ENCODE peak calls at places on chromosomes 6 and 20, in seven cellular contexts. R is naive B cell; O is fibroblast of lung; Q is activated CD4-positive, alpha-beta T cell treated with anti-CD3 and anti-CD28 coated beads, Interleukin-2, amount 50 U/mL, for 1 hour; W is adrenal gland; L is AG20443; X is stimulated activated CD4-positive, alpha-beta T cell treated with anti-CD3 and anti-CD28 coated beads, Interleukin-15, amount 100 ng/mL, for 24 hours. S is an unnamed sample.

GRCh38 chr20:24630486-24631172 is 161.2 kb downstream of the SYNDIG1 start:
- DNase-seq in R (no peak), O (no peak), Q (no peak), W (no peak), L (no peak), X (no peak), S (no peak)

GRCh38 chr6:135850882-135851281 is 619 bp upstream of the PDE7B start:
- DNase-seq in R (no peak), O (no peak), Q (no peak), W (no peak), L (peak), X (no peak), S (no peak)

GRCh38 chr6:106324726-106325335 is 729 bp downstream of the ATG5 start:
- DNase-seq in R (no peak), O (peak), Q (no peak), W (no peak), L (peak), X (no peak), S (no peak)

GRCh38 chr6:39357998-39358686 is 35.6 kb upstream of the KCNK16 start:
- DNase-seq in R (no peak), O (peak), Q (no peak), W (peak), L (no peak), X (no peak), S (no peak)

GRCh38 chr6:139308936-139309603 is 17.3 kb upstream of the TXLNB start:
- DNase-seq in R (no peak), O (peak), Q (no peak), W (peak), L (peak), X (no peak), S (no peak)

GRCh38 chr6:7590918-7591302 is 912 bp downstream of the SNRNP48 start:
- DNase-seq in R (no peak), O (peak), Q (no peak), W (peak), L (peak), X (no peak), S (peak)

GRCh38 chr6:139711714-139712585 is 337.5 kb upstream of the CITED2 start:
- DNase-seq in R (no peak), O (peak), Q (no peak), W (no peak), L (no peak), X (no peak), S (no peak)

GRCh38 chr6:24460966-24461365 is 28.4 kb downstream of the GPLD1 start:
- DNase-seq in R (no peak), O (no peak), Q (no peak), W (no peak), L (no peak), X (no peak), S (no peak)

GRCh38 chr20:32964575-32964974 is 39.7 kb downstream of the SUN5 start:
- DNase-seq in R (no peak), O (no peak), Q (no peak), W (no peak), L (no peak), X (no peak), S (no peak)

GRCh38 chr6:161272600-161273355 is 1.1 kb downstream of the AGPAT4 start:
- DNase-seq in R (no peak), O (peak), Q (no peak), W (no peak), L (no peak), X (peak), S (no peak)

GRCh38 chr6:109816452-109817374 is 125.6 kb downstream of the FIG4 start:
- DNase-seq in R (no peak), O (no peak), Q (no peak), W (no peak), L (no peak), X (no peak), S (no peak)

GRCh38 chr20:25632940-25633790 is 9.4 kb upstream of the NANP start:
- DNase-seq in R (no peak), O (no peak), Q (no peak), W (no peak), L (no peak), X (no peak), S (no peak)

GRCh38 chr6:14252271-14252850 is 134.8 kb downstream of the CD83 start:
- DNase-seq in R (no peak), O (no peak), Q (no peak), W (no peak), L (no peak), X (no peak), S (no peak)

GRCh38 chr20:32509639-32510066 is 75.5 kb downstream of the NOL4L start:
- DNase-seq in R (peak), O (no peak), Q (peak), W (no peak), L (peak), X (peak), S (no peak)

GRCh38 chr6:296151-297122 is 4.2 kb downstream of the DUSP22 start:
- DNase-seq in R (no peak), O (no peak), Q (no peak), W (peak), L (no peak), X (no peak), S (peak)

GRCh38 chr6:7471171-7471570 is 70.3 kb upstream of the DSP start:
- DNase-seq in R (no peak), O (no peak), Q (no peak), W (no peak), L (no peak), X (no peak), S (no peak)

GRCh38 chr20:23135449-23136447 is 49.6 kb upstream of the CD93 start:
- DNase-seq in R (no peak), O (no peak), Q (no peak), W (no peak), L (no peak), X (no peak), S (no peak)

GRCh38 chr6:116084284-116084683 is 16.4 kb upstream of the NT5DC1 start:
- DNase-seq in R (no peak), O (no peak), Q (no peak), W (no peak), L (no peak), X (no peak), S (no peak)

GRCh38 chr6:130129781-130130246 is 92.9 kb downstream of the SAMD3 start:
- DNase-seq in R (no peak), O (peak), Q (no peak), W (no peak), L (no peak), X (no peak), S (no peak)

GRCh38 chr6:134010400-134010799 is 42.0 kb downstream of the SLC2A12 start:
- DNase-seq in R (no peak), O (no peak), Q (no peak), W (no peak), L (no peak), X (no peak), S (no peak)

GRCh38 chr6:119526609-119527605 is 177.3 kb upstream of the MAN1A1 start:
- DNase-seq in R (no peak), O (no peak), Q (no peak), W (no peak), L (no peak), X (no peak), S (no peak)

GRCh38 chr6:164286021-164286420 is 871.5 kb downstream of the QKI start:
- DNase-seq in R (no peak), O (peak), Q (no peak), W (no peak), L (no peak), X (no peak), S (no peak)

GRCh38 chr6:153001767-153002612 is 519 bp downstream of the MTRF1L start:
- DNase-seq in R (no peak), O (peak), Q (no peak), W (peak), L (peak), X (peak), S (no peak)

GRCh38 chr20:34309691-34310090 is 6.5 kb upstream of the AHCY start:
- DNase-seq in R (no peak), O (no peak), Q (no peak), W (no peak), L (no peak), X (no peak), S (no peak)